ENCODE peak calls at places on chromosomes 3 and 15, in nine cellular contexts. V is dorsolateral prefrontal cortex, O is small intestine, Q is lower leg skin, Z is lower lobe of right lung, K is HAP-1, D is esophagus muscularis mucosa, S is IMR-90, P is fibroblast of villous mesenchyme. T is an unnamed sample.

GRCh38 chr3:25604107-25604805 is 60.5 kb downstream of the TOP2B start:
- DNase-seq in K (no peak), V (no peak), P (peak), Q (no peak), S (peak), D (no peak), Z (no peak), O (no peak), T (no peak)

GRCh38 chr3:188185717-188186236 is 31.8 kb downstream of the LPP start:
- DNase-seq in D (no peak), Z (peak), S (no peak), V (no peak), O (peak), K (no peak), P (peak), Q (no peak), T (peak)

GRCh38 chr3:54541369-54541768 is 386.5 kb downstream of the LRTM1 start:
- DNase-seq in V (no peak), P (no peak), S (no peak), D (peak), O (no peak), Z (no peak), K (no peak), Q (no peak), T (no peak)

GRCh38 chr3:16247282-16248058 is 17.3 kb downstream of the DPH3 start:
- DNase-seq in D (no peak), V (peak), S (peak), O (peak), Z (peak), K (peak), Q (peak), P (peak), T (peak)

GRCh38 chr3:184593201-184593922 is 31.8 kb downstream of the EPHB3 start:
- DNase-seq in Z (peak), K (no peak), O (no peak), D (no peak), Q (peak), S (peak), V (no peak), P (no peak), T (no peak)

GRCh38 chr3:146268535-146269219 is 17.8 kb upstream of the PLSCR4 start:
- DNase-seq in O (no peak), P (no peak), D (no peak), K (no peak), Q (no peak), V (no peak), Z (no peak), S (no peak), T (no peak)

GRCh38 chr15:57862761-57863160 is 156.2 kb downstream of the POLR2M start:
- DNase-seq in K (no peak), S (no peak), O (no peak), V (no peak), Q (no peak), P (no peak), Z (no peak), D (no peak), T (no peak)

GRCh38 chr3:56351496-56351895 is 116.8 kb downstream of the ERC2 start:
- DNase-seq in D (no peak), P (no peak), V (no peak), K (no peak), S (no peak), Z (no peak), Q (no peak), O (no peak), T (no peak)

GRCh38 chr15:59437777-59438574 is at the start of gene FAM81A:
- DNase-seq in Z (peak), S (peak), O (peak), Q (peak), K (peak), D (peak), P (peak), V (peak), T (peak)

GRCh38 chr15:74007820-74008371 is 13.4 kb downstream of the PML start:
- DNase-seq in D (no peak), Q (peak), V (no peak), P (no peak), O (no peak), S (no peak), K (no peak), Z (no peak), T (no peak)

GRCh38 chr3:122410111-122410510 is 5.8 kb downstream of the WDR5B start:
- DNase-seq in P (no peak), S (no peak), Q (no peak), O (no peak), Z (no peak), D (no peak), V (no peak), K (no peak), T (no peak)

GRCh38 chr15:77548608-77549551 is 83.8 kb downstream of the LINGO1 start:
- DNase-seq in S (no peak), K (no peak), P (no peak), V (no peak), Q (no peak), D (no peak), Z (no peak), O (no peak), T (no peak)

GRCh38 chr3:73018790-73019441 is 22.3 kb downstream of the PPP4R2 start:
- DNase-seq in V (no peak), P (no peak), Q (no peak), D (no peak), K (no peak), Z (no peak), S (no peak), O (no peak), T (no peak)

GRCh38 chr3:169218314-169218983 is 445.1 kb downstream of the MECOM start:
- DNase-seq in Z (no peak), Q (no peak), S (peak), D (no peak), P (peak), O (peak), K (peak), V (no peak), T (peak)

GRCh38 chr3:55002416-55002930 is 74.6 kb upstream of the LRTM1 start:
- DNase-seq in K (no peak), S (no peak), O (no peak), P (peak), V (no peak), D (no peak), Z (no peak), Q (no peak), T (no peak)

DNA sequence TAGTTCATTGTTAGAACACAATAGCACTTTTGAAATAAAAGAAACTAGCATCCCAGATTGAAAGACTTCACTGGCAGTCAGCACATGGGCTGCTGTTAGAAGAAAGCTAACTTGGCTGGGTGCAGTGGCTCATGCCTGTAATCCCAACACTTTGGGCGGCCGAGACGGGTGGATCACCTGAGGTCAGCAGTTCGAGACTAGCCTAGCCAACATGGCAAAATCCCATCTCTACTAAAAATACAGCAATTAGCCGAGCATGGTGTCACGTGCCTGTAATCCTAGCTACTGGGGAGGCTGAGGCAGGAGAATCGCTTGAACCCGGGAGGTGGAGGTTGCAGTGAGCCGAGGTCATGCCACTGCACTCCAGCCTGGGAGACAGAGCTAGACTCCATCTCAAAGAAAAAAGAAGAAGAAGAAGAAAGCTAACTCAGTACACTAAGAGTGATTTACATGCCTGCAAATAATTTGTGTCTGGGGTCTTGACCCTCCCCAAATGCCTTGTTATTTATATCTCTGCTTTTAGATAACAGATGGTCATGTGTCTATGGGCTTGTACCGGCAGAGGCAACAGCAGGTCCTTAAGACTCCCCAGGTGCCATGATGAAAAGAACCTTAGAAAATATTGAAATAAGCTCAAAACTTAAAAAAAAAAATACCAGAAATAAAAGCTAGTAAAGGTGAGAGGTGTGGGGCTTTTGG is 9.7 kb downstream of the TPM1 start:
- DNase-seq in K (peak), S (no peak), D (no peak), Z (no peak), P (no peak), Q (peak), O (no peak), V (no peak), T (no peak)
- H3K4me3 ChIP-seq in K (no peak), S (no peak), D (peak), Z (no peak), P (no peak), Q (no peak), O (no peak), V (no peak), T (peak)

GRCh38 chr3:142962520-142963265 is 781 bp downstream of the PAQR9 start:
- DNase-seq in S (no peak), V (no peak), O (no peak), P (no peak), K (no peak), Q (no peak), D (no peak), Z (no peak), T (no peak)
- H3K4me3 ChIP-seq in S (peak), V (peak), O (peak), P (no peak), K (peak), Q (no peak), D (peak), Z (peak), T (no peak)

GRCh38 chr3:19702416-19703078 is 231.5 kb downstream of the EFHB start:
- DNase-seq in Z (no peak), D (no peak), P (peak), K (no peak), Q (no peak), S (no peak), V (no peak), O (peak), T (no peak)
- H3K4me3 ChIP-seq in Z (no peak), D (no peak), P (peak), K (no peak), Q (no peak), S (no peak), V (no peak), O (peak), T (peak)

GRCh38 chr15:39918688-39919385 is 1.2 kb downstream of the GPR176 start:
- DNase-seq in Z (no peak), P (peak), S (peak), K (no peak), Q (no peak), O (no peak), V (no peak), D (no peak), T (no peak)

GRCh38 chr15:39921274-39921638 is 1.2 kb upstream of the GPR176 start:
- DNase-seq in D (no peak), V (no peak), Q (no peak), O (no peak), Z (no peak), P (no peak), K (no peak), S (no peak), T (no peak)

GRCh38 chr15:39920510-39921273 is 626 bp upstream of the GPR176 start:
- DNase-seq in Q (peak), S (peak), K (peak), O (peak), Z (peak), P (peak), V (peak), D (no peak), T (peak)

GRCh38 chr15:39919740-39920509 is at the start of gene GPR176:
- DNase-seq in K (no peak), V (no peak), Z (peak), D (no peak), O (peak), Q (peak), P (peak), S (peak), T (peak)

DNA sequence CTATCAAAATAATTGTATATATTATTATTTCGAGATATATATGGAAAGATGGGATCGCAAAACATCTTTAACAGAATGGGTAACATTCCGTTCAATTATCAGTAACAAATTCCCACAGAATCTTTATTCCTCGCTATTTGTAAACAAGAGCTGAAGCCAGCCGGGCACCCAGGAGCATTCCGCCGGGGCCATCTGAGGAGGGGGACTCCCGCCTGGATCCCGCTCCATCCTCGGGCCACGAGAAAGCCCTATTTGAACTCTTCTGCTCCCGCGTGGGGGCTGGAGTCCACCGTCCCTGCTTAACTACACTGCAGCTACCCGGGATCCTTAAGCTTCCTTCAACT is 698 bp downstream of the GPR176 start:
- DNase-seq in K (no peak), P (no peak), V (no peak), Z (no peak), Q (peak), D (no peak), O (no peak), S (no peak), T (no peak)
- H3K4me3 ChIP-seq in K (peak), P (peak), V (peak), Z (peak), Q (peak), D (peak), O (peak), S (peak), T (peak)

DNA sequence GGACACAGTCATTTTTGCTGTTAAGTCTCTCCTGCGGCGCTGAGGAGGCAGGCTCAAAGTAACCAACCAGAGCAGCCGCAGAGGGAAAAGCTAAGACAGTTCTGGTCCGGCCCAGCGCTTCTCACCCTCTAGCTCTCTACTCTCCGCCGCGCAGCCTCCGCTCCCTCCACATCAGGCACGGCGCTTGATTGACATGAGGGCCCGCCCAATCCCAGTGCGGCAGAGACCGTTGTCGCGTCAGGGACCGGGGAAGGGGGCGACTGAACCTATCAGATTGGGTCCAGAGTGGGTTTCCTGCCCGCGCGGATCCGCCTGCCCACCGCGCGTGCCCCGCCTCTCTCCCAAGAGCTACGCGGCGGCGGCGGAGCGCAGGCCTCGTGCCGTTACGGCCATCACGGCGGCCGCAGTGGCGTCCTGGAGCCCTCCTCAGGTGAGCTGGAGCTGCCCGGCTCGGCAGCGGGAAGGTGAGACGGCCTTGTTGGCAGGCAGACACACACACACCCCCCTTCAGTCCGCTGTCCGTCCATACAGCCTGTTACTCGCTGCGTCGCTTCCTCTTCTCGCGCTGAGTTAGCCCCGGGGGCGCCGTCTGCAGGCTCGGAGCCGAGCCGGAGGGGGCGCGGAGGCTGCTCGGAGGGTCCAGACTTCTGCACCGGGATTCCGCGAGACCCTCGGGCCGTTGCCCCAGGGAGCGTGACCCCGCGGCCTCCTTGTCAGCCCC is at the start of gene NCK1:
- DNase-seq in P (peak), D (peak), O (peak), Z (peak), V (peak), Q (peak), S (peak), K (peak), T (peak)
- H3K4me3 ChIP-seq in P (peak), D (peak), O (peak), Z (peak), V (peak), Q (peak), S (peak), K (peak), T (peak)

GRCh38 chr3:185728630-185729334 is 96.1 kb downstream of the IGF2BP2 start:
- DNase-seq in P (peak), Q (no peak), K (no peak), V (no peak), Z (no peak), D (no peak), O (no peak), S (no peak), T (no peak)
- H3K4me3 ChIP-seq in P (no peak), Q (no peak), K (no peak), V (no peak), Z (no peak), D (no peak), O (no peak), S (no peak), T (no peak)

T was measured in transverse colon.